ENCODE peak calls at places on chromosomes 1 and 21, in five cellular contexts. F is activated T-cell treated with anti-CD3 and anti-CD28 coated beads for 1 hour, D is WTC11, Q is ELR, U is nucleus accumbens. L is an unnamed sample.

GRCh38 chr1:43367026-43367903 is 546 bp downstream of the ELOVL1 start:
- DNase-seq in F (no peak), D (peak), Q (no peak), U (no peak), L (peak)

GRCh38 chr1:46529031-46529630 is 22.3 kb downstream of the KNCN start:
- DNase-seq in F (no peak), D (no peak), Q (no peak), U (no peak), L (no peak)

GRCh38 chr1:4170953-4171352 is 270.9 kb upstream of the C1orf174 start:
- DNase-seq in F (no peak), D (no peak), Q (no peak), U (peak), L (no peak)

GRCh38 chr1:170929412-170929834 is 5.9 kb upstream of the MROH9 start:
- DNase-seq in F (no peak), D (no peak), Q (peak), U (no peak), L (no peak)

GRCh38 chr1:153357853-153358690 is at the start of gene S100A9:
- DNase-seq in F (no peak), D (no peak), Q (no peak), U (no peak), L (no peak)

GRCh38 chr1:2519029-2519685 is 7.2 kb downstream of the PANK4 start:
- DNase-seq in F (no peak), D (no peak), Q (no peak), U (peak), L (no peak)

GRCh38 chr1:8679411-8679800 is 138.0 kb downstream of the RERE start:
- DNase-seq in F (no peak), D (no peak), Q (peak), U (no peak), L (no peak)

GRCh38 chr1:185317886-185318310 is 855 bp upstream of the IVNS1ABP start:
- DNase-seq in F (peak), D (no peak), Q (peak), U (peak), L (no peak)

GRCh38 chr1:237884237-237884636 is 6.5 kb downstream of the ZP4 start:
- DNase-seq in F (no peak), D (no peak), Q (no peak), U (no peak), L (no peak)

GRCh38 chr1:109837852-109838570 is 72.6 kb upstream of the CSF1 start:
- DNase-seq in F (no peak), D (no peak), Q (no peak), U (no peak), L (no peak)

GRCh38 chr1:83516369-83516768 is 482.6 kb downstream of the TTLL7 start:
- DNase-seq in F (no peak), D (no peak), Q (no peak), U (no peak), L (no peak)

GRCh38 chr1:43129334-43129733 is 42.8 kb downstream of the EBNA1BP2 start:
- DNase-seq in F (no peak), D (no peak), Q (no peak), U (no peak), L (no peak)

GRCh38 chr1:74592580-74593355 is 80.4 kb upstream of the LRRC53 start:
- DNase-seq in F (no peak), D (no peak), Q (no peak), U (no peak), L (no peak)

GRCh38 chr21:43304206-43304605 is 122.7 kb downstream of the SIK1 start:
- DNase-seq in F (no peak), D (no peak), Q (no peak), U (no peak), L (no peak)

GRCh38 chr1:42340898-42341297 is 5.9 kb upstream of the FOXJ3 start:
- DNase-seq in F (no peak), D (no peak), Q (no peak), U (no peak), L (no peak)

GRCh38 chr1:174131032-174131638 is 28.2 kb upstream of the RABGAP1L start:
- DNase-seq in F (no peak), D (peak), Q (peak), U (no peak), L (no peak)

GRCh38 chr1:61330571-61330970 is 248.2 kb downstream of the NFIA start:
- DNase-seq in F (no peak), D (no peak), Q (no peak), U (no peak), L (no peak)

GRCh38 chr1:9822490-9822889 is 1.3 kb downstream of the CLSTN1 start:
- DNase-seq in F (no peak), D (no peak), Q (peak), U (no peak), L (no peak)

GRCh38 chr1:103336376-103336775 is 189.1 kb upstream of the RNPC3 start:
- DNase-seq in F (no peak), D (no peak), Q (no peak), U (no peak), L (no peak)

GRCh38 chr1:108590947-108591346 is 31.0 kb downstream of the EEIG2 start:
- DNase-seq in F (no peak), D (no peak), Q (peak), U (no peak), L (no peak)

GRCh38 chr1:217910205-217910604 is 279.1 kb downstream of the SPATA17 start:
- DNase-seq in F (no peak), D (no peak), Q (no peak), U (no peak), L (no peak)

GRCh38 chr21:34936874-34937563 is 112.1 kb downstream of the RUNX1 start:
- DNase-seq in F (no peak), D (no peak), Q (peak), U (no peak), L (no peak)

GRCh38 chr1:113405573-113405972 is 15.3 kb downstream of the MAGI3 start:
- DNase-seq in F (no peak), D (no peak), Q (no peak), U (no peak), L (no peak)

GRCh38 chr1:153339802-153340201 is 8.8 kb downstream of the PGLYRP4 start:
- DNase-seq in F (no peak), D (no peak), Q (no peak), U (no peak), L (no peak)

GRCh38 chr1:65812065-65812464 is 19.4 kb downstream of the PDE4B start:
- DNase-seq in F (no peak), D (no peak), Q (peak), U (no peak), L (no peak)

GRCh38 chr1:111727056-111727455 is 12.1 kb downstream of the INKA2 start:
- DNase-seq in F (no peak), D (no peak), Q (no peak), U (no peak), L (no peak)

GRCh38 chr21:37032877-37033471 is 26.5 kb downstream of the RIPPLY3 start:
- DNase-seq in F (no peak), D (no peak), Q (peak), U (no peak), L (no peak)

GRCh38 chr1:228122921-228123441 is 13.9 kb upstream of the MRPL55 start:
- DNase-seq in F (no peak), D (no peak), Q (no peak), U (no peak), L (no peak)

L was measured in mesothelial cell of epicardium.